ENCODE peak calls at places on chromosome 12, in eight cellular contexts. E, M, V, C, N, P, G and O are unnamed samples.

GRCh38 chr12:123233505-123234299 is 466 bp downstream of the MTRFR start:
- DNase-seq in N (no peak), V (no peak), C (no peak), G (no peak), M (no peak), P (no peak), E (no peak), O (no peak)

GRCh38 chr12:6752181-6752930 is 585 bp downstream of the MLF2 start:
- DNase-seq in C (no peak), V (no peak), M (peak), P (peak), G (peak), N (peak), E (peak), O (peak)

GRCh38 chr12:107277850-107278249 is 184.5 kb upstream of the CRY1 start:
- DNase-seq in P (peak), M (no peak), E (no peak), C (no peak), N (no peak), V (peak), G (no peak), O (no peak)

GRCh38 chr12:98453070-98453469 is 62.3 kb upstream of the TMPO start:
- DNase-seq in M (no peak), E (no peak), P (no peak), N (no peak), G (no peak), C (no peak), V (no peak), O (no peak)

GRCh38 chr12:107677671-107678070 is 7.9 kb upstream of the PWP1 start:
- DNase-seq in C (no peak), E (no peak), P (no peak), V (no peak), G (no peak), M (no peak), N (no peak), O (no peak)

GRCh38 chr12:17108877-17109520 is 503.0 kb upstream of the LMO3 start:
- DNase-seq in P (peak), C (peak), E (no peak), N (no peak), M (no peak), G (no peak), V (no peak), O (no peak)

GRCh38 chr12:7265251-7265650 is 38.6 kb upstream of the ACSM4 start:
- DNase-seq in C (no peak), G (no peak), N (no peak), E (no peak), M (no peak), V (no peak), P (no peak), O (no peak)

GRCh38 chr12:130522244-130522834 is 184.7 kb downstream of the PIWIL1 start:
- DNase-seq in C (no peak), N (no peak), V (no peak), P (no peak), E (no peak), M (no peak), G (no peak), O (no peak)

GRCh38 chr12:5251092-5251491 is 180.8 kb upstream of the NTF3 start:
- DNase-seq in P (no peak), G (no peak), N (no peak), E (no peak), M (no peak), C (no peak), V (no peak), O (no peak)

GRCh38 chr12:89472508-89472907 is 52.1 kb downstream of the GALNT4 start:
- DNase-seq in C (no peak), N (no peak), V (no peak), M (no peak), P (peak), G (no peak), E (no peak), O (no peak)

GRCh38 chr12:53219956-53220856 is 11.8 kb downstream of the RARG start:
- DNase-seq in V (no peak), P (peak), M (peak), G (no peak), C (no peak), E (no peak), N (peak), O (no peak)

GRCh38 chr12:67472551-67472950 is 176.0 kb upstream of the DYRK2 start:
- DNase-seq in N (peak), M (peak), C (no peak), P (peak), V (no peak), G (peak), E (no peak), O (no peak)
- H3K4me3 ChIP-seq in N (no peak), M (no peak), C (no peak), P (no peak), V (no peak), G (no peak), E (no peak), O (no peak)

GRCh38 chr12:87784350-87784749 is 244.9 kb downstream of the C12orf50 start:
- DNase-seq in E (no peak), P (no peak), N (no peak), M (no peak), G (no peak), C (no peak), V (no peak), O (no peak)
- H3K4me3 ChIP-seq in E (no peak), P (no peak), N (no peak), M (no peak), G (no peak), C (no peak), V (no peak), O (no peak)

DNA sequence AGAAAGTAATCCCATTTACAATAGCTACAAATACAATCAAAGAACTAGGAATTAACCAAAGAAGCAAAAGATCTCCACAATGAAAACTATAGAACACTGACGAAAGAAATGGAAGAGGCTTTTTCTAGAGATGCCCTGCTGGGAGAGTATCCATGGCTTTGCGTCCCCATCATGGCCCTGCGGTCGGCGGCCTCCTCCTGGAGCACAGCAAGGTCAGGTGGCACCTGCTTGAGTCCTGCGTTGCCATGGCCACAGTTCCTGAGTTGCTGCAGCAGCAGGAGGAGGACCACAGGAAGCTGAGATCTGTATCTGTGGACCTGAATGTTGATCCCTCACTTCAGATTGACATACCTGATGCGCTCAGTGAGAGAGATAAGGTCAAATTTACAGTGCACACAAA is 143.5 kb downstream of the SLC5A8 start:
- DNase-seq in E (no peak), M (no peak), P (no peak), G (no peak), N (no peak), V (no peak), C (no peak), O (no peak)
- H3K4me3 ChIP-seq in E (no peak), M (no peak), P (no peak), G (no peak), N (no peak), V (no peak), C (no peak), O (no peak)

GRCh38 chr12:108839011-108839889 is 18.1 kb downstream of the SSH1 start:
- DNase-seq in P (peak), M (no peak), G (peak), N (peak), E (peak), C (no peak), V (peak), O (peak)
- H3K4me3 ChIP-seq in P (no peak), M (no peak), G (no peak), N (no peak), E (no peak), C (no peak), V (no peak), O (no peak)

DNA sequence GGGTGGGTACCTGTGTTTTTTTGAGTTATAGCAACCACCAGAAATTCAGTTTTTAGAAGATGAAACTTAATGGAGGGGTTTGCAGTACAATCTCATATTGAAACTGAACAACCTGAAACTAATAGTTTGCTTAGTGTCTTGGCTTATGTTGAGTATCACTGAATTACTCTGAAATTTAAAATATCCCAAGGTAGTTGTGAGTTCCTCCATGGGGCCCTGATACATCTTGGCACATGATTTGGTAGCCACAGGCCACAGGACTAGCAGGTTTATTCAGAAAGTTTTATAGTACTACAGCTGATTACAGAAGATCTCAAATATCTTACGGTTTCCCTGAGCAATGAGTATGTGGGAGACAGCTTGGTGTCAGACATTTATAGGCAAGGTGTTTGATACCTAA is 10.4 kb downstream of the PTGES3 start:
- DNase-seq in E (no peak), N (no peak), V (no peak), C (no peak), G (no peak), P (no peak), M (no peak), O (no peak)
- H3K4me3 ChIP-seq in E (no peak), N (no peak), V (no peak), C (no peak), G (no peak), P (no peak), M (no peak), O (no peak)

DNA sequence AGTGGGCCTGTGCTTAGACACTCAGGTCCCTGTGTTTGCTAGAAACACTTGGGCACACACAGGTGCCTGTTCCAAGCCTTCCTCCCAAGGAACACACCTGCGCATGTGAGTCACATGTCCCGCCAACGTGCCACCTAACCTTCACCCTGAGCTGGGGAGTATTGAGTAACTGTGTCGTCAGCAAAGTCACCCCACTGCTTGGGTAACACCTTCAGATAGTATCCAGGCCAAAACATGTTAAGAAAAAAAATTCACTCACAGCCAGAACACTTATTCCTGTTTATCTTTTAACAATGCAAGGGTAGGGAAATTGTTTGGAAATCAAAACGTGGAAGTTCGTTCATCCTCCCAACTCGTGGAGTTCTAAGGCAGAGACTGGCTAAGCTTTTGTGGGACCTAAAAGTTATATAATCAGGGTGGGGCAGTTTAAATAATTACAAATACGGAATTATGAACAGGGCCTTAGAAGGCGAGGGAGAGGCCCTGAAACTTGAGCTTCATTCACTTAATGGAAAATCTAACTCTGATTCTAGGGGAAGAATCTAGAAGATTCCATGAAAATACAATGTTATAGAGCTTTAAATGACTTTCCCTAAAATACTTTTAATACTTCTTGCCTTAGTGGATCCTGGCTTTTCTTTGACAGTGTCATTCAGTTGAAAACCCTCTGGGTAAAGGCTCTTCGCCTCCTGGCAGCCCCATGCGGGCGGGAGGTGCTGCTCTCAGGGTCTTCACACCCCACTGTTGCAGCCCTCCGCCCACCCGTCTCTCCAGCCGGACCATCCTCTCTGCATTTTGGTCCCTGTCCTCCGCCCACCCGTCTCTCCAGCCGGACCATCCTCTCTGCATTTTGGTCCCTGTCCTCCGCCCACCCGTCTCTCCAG is 30.3 kb upstream of the ADIPOR2 start:
- DNase-seq in V (no peak), M (no peak), G (peak), N (no peak), E (peak), C (no peak), P (peak), O (peak)
- H3K4me3 ChIP-seq in V (no peak), M (no peak), G (no peak), N (peak), E (no peak), C (no peak), P (no peak), O (no peak)

DNA sequence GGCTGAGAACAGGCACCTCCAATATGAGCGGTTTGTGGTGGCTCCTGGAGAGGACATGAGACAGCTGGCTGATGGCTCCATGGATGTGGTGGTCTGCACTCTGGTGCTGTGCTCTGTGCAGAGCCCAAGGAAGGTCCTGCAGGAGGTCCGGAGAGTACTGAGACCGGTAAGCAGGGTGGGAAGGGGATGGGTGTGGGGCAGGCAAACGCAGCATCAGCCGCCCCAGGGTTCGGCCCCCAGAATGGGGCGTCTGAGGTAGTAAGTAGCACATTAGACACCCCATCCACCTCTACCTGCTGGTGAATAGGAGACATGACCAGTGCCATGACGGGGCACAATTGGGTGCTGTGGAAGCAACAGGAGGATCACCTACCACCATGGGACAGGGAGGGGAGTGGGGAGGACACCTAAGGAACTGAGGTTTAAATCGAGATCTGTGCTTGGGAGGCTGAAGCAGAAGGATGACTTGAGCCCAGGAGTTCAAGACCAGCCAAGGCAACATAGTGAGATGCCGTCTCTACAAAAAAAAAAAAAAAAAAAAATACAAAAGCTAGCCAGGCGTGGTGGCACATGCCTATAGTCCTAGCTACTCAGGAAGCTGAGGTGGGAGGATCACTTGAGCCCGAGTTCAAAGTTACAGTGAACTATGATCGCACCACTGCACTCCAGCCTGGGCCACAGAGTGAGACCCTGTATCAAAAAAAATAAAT is 25.5 kb downstream of the ITGA7 start:
- DNase-seq in M (no peak), V (no peak), N (no peak), C (no peak), G (no peak), P (no peak), E (no peak), O (no peak)
- H3K4me3 ChIP-seq in M (peak), V (no peak), N (peak), C (no peak), G (peak), P (no peak), E (no peak), O (no peak)

GRCh38 chr12:63353559-63353958 is 202.6 kb upstream of the AVPR1A start:
- DNase-seq in V (no peak), E (no peak), C (peak), P (no peak), M (no peak), G (no peak), N (no peak), O (no peak)
- H3K4me3 ChIP-seq in V (no peak), E (no peak), C (no peak), P (no peak), M (no peak), G (no peak), N (no peak), O (no peak)

GRCh38 chr12:59023861-59024424 is 103.6 kb upstream of the LRIG3 start:
- DNase-seq in V (no peak), C (no peak), E (no peak), M (no peak), P (no peak), N (no peak), G (no peak), O (no peak)
- H3K4me3 ChIP-seq in V (no peak), C (no peak), E (no peak), M (no peak), P (no peak), N (no peak), G (no peak), O (no peak)